ENCODE peak calls at places on chromosomes 5 and 9, in nine cellular contexts. G, Y, C, U, H, I, P, V and Q are unnamed samples.

GRCh38 chr5:173278641-173279040 is 43.6 kb upstream of the NKX2-5 start:
- DNase-seq in G (no peak), Y (no peak), C (no peak), U (no peak), H (no peak), I (no peak), P (no peak), V (no peak), Q (no peak)

GRCh38 chr9:131395027-131395744 is 1.3 kb downstream of the PRRC2B start:
- DNase-seq in G (no peak), Y (no peak), C (no peak), U (peak), H (peak), I (no peak), P (no peak), V (peak), Q (no peak)

GRCh38 chr9:86183225-86183808 is 76.1 kb downstream of the C9orf153 start:
- DNase-seq in G (no peak), Y (no peak), C (no peak), U (no peak), H (no peak), I (no peak), P (no peak), V (no peak), Q (no peak)

GRCh38 chr9:4538107-4538506 is 47.8 kb downstream of the SLC1A1 start:
- DNase-seq in G (no peak), Y (no peak), C (no peak), U (no peak), H (no peak), I (no peak), P (no peak), V (no peak), Q (no peak)

GRCh38 chr9:84238652-84239051 is 101.9 kb downstream of the SLC28A3 start:
- DNase-seq in G (no peak), Y (no peak), C (no peak), U (peak), H (no peak), I (no peak), P (no peak), V (no peak), Q (peak)

GRCh38 chr5:126846756-126847155 is 69.8 kb downstream of the LMNB1 start:
- DNase-seq in G (no peak), Y (no peak), C (no peak), U (no peak), H (no peak), I (no peak), P (no peak), V (no peak), Q (no peak)

GRCh38 chr5:9373586-9373985 is 172.3 kb downstream of the SEMA5A start:
- DNase-seq in G (no peak), Y (no peak), C (no peak), U (no peak), H (no peak), I (no peak), P (no peak), V (no peak), Q (no peak)

GRCh38 chr9:91727316-91727861 is 222.6 kb downstream of the ROR2 start:
- DNase-seq in G (no peak), Y (peak), C (peak), U (peak), H (peak), I (no peak), P (peak), V (peak), Q (peak)

GRCh38 chr5:54514841-54515432 is 2.6 kb upstream of the SNX18 start:
- DNase-seq in G (peak), Y (no peak), C (no peak), U (no peak), H (no peak), I (no peak), P (no peak), V (no peak), Q (no peak)

GRCh38 chr9:32969270-32969669 is 32.2 kb downstream of the APTX start:
- DNase-seq in G (peak), Y (no peak), C (no peak), U (no peak), H (no peak), I (no peak), P (no peak), V (no peak), Q (no peak)

GRCh38 chr5:134174841-134175839 is 1.6 kb downstream of the SKP1 start:
- DNase-seq in G (no peak), Y (no peak), C (no peak), U (peak), H (no peak), I (no peak), P (no peak), V (peak), Q (no peak)

GRCh38 chr5:156543348-156543747 is 216.4 kb downstream of the SGCD start:
- DNase-seq in G (no peak), Y (no peak), C (no peak), U (no peak), H (no peak), I (no peak), P (no peak), V (no peak), Q (no peak)

GRCh38 chr9:18478517-18479361 is 4.8 kb downstream of the ADAMTSL1 start:
- DNase-seq in G (peak), Y (peak), C (no peak), U (no peak), H (no peak), I (no peak), P (no peak), V (no peak), Q (no peak)